ENCODE peak calls at places on chromosomes 5 and 9, in five cellular contexts. Z is heart left ventricle; R is Peyer's patch; M is CD4-positive, CD25-positive, alpha-beta regulatory T cell; S is breast epithelium. F is an unnamed sample. For H3K4me1 and H3K27me3, the result is how much of the 10 kb centered on the place peaks cover.

GRCh38 chr5:138438003-138438723 is 694 bp upstream of the REEP2 start:
- DNase-seq in Z (no peak), R (no peak), M (no peak), S (no peak), F (no peak)

GRCh38 chr9:22416692-22417060 is 29.9 kb upstream of the DMRTA1 start:
- DNase-seq in Z (no peak), R (no peak), M (no peak), S (no peak), F (no peak)

GRCh38 chr9:123360161-123361085 is 4.4 kb downstream of the CRB2 start:
- DNase-seq in Z (no peak), R (peak), M (no peak), S (no peak), F (peak)

GRCh38 chr9:112037281-112038016 is 137.6 kb downstream of the SUSD1 start:
- DNase-seq in Z (no peak), R (peak), M (peak), S (no peak), F (peak)

GRCh38 chr9:127539982-127540663 is 72.0 kb upstream of the STXBP1 start:
- DNase-seq in Z (no peak), R (no peak), M (no peak), S (peak), F (no peak)

GRCh38 chr5:37391591-37391990 is 12.5 kb downstream of the WDR70 start:
- DNase-seq in Z (no peak), R (no peak), M (no peak), S (no peak), F (no peak)

GRCh38 chr9:130040901-130041647 is 1.9 kb downstream of the FNBP1 start:
- DNase-seq in Z (no peak), R (no peak), M (no peak), S (no peak), F (no peak)

GRCh38 chr5:149039501-149039900 is 23.4 kb downstream of the SH3TC2 start:
- DNase-seq in Z (no peak), R (no peak), M (no peak), S (no peak), F (no peak)

GRCh38 chr5:16736158-16736994 is 119.6 kb upstream of the RETREG1 start:
- DNase-seq in Z (no peak), R (no peak), M (no peak), S (peak), F (peak)

GRCh38 chr9:124512806-124513204 is 5.6 kb upstream of the NR5A1 start:
- DNase-seq in Z (no peak), R (no peak), M (no peak), S (no peak), F (no peak)

GRCh38 chr5:56585466-56585865 is 229.9 kb upstream of the MAP3K1 start:
- DNase-seq in Z (no peak), R (no peak), M (no peak), S (no peak), F (no peak)

GRCh38 chr5:144812770-144813169 is 642.1 kb downstream of the KCTD16 start:
- DNase-seq in Z (no peak), R (no peak), M (no peak), S (no peak), F (no peak)

GRCh38 chr5:22250528-22250927 is 602.6 kb downstream of the CDH12 start:
- DNase-seq in Z (no peak), R (no peak), M (no peak), S (no peak), F (no peak)

GRCh38 chr9:1383823-1384580 is 333.8 kb downstream of the DMRT2 start:
- DNase-seq in Z (no peak), R (no peak), M (no peak), S (no peak), F (no peak)

GRCh38 chr5:136132557-136133415 is at the start of gene SMAD5:
- DNase-seq in Z (peak), R (peak), M (peak), S (peak), F (peak)

GRCh38 chr9:82532504-82532903 is 530.4 kb downstream of the RASEF start:
- DNase-seq in Z (no peak), R (no peak), M (no peak), S (no peak), F (peak)

GRCh38 chr5:192691-192969 is 1.3 kb downstream of the LRRC14B start:
- DNase-seq in Z (no peak), R (no peak), M (no peak), S (no peak), F (no peak)

GRCh38 chr5:143399616-143400540 is 3.6 kb downstream of the NR3C1 start:
- DNase-seq in Z (no peak), R (no peak), M (no peak), S (no peak), F (no peak)
- H3K4me1 ChIP-seq in Z (half or more), R (under half), M (half or more), S (under half), F (under half)

GRCh38 chr5:157178961-157179360 is 1.7 kb upstream of the ITK start:
- DNase-seq in Z (no peak), R (no peak), M (no peak), S (no peak), F (no peak)
- H3K4me3 ChIP-seq in Z (no peak), R (no peak), M (peak), S (no peak), F (no peak)

DNA sequence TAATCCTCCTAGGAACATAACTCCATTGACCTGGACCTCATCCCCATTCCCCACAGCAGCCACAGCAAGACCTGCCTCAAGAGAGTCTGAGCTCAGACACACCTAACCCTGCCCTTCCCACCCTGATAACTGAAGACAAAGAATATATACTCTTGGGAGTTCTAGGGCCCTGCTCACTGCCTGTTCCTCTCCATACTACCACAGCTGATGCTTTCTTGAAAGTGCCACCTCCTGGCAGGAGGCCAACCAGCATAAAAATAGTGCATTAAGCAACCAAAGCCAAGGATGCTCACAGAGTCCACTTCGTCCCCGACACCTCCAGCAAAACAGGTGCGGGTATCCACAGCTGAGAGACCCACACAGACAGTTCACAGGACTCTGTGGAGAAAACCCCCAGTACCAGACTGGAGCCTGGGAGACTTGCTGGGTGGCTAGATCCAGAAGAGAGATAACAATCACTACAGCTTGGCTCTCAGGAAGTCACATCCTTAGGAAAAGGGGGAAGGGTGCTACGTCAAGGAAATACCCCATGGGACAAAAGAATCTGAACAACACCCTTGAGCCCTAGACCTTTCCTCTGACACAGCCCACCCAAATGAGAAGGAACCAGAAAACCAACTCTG is 23.5 kb downstream of the FAM114A2 start:
- DNase-seq in Z (peak), R (no peak), M (no peak), S (no peak), F (no peak)
- H3K27me3 ChIP-seq in Z (under half), R (under half), M (under half), S (under half), F (under half)

DNA sequence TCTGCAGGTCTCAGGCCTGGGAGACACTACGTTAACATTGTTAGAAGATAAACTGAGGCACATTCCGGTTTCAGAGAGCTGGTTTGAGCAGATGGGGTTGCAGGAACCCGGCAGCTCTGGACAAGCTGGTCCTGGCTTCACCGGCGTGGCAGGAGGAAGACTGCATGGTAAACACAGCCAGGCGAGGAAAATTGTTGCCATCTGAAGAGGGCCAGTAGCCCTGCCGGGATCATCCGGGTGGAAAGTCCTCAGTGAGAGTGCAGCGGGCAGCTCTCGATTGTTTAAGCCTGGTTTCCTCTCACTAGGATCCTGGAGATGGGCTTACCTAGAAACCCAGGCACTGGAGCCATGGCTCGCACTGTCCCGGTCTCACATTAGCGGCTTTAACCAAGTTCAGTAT is 226.9 kb downstream of the IRX2 start:
- DNase-seq in Z (no peak), R (no peak), M (no peak), S (no peak), F (no peak)
- H3K4me1 ChIP-seq in Z (under half), R (under half), M (under half), S (under half), F (under half)

GRCh38 chr5:171310816-171311697 is 2.0 kb downstream of the TLX3 start:
- DNase-seq in Z (no peak), R (no peak), M (no peak), S (no peak), F (no peak)
- H3K4me3 ChIP-seq in Z (peak), R (no peak), M (no peak), S (peak), F (no peak)

DNA sequence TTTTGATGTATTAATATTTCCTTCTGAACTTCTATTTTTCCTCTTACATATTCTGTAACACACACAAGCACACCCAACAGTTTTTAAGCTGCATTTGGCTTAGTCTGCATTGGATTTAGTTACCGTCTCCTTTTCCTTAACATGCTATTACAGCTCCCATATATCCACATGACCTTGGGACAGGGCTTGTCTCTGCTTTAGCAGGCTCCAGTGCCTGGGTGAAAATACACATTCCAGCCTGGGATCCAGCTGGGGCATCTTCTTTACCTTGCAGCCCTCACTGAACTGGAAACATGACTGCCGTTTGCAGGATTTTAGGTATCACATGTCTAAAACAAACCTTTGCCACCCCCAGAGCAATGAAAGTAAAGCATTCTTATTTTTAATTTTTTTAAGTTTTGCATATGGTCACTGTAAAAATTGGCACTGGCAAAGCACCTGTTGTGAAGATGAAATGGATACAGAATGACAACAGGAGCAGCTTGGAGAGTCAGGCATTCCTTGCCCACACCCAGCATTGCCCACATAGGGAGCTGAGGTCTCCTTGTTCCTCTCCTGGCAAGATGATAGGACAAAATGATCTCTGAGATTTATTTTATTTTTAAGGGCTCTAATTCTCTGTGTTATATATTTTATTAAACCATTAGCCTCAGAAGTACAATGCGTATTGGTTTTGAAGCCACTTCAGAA is 4.0 kb downstream of the GADD45G start:
- DNase-seq in Z (no peak), R (no peak), M (no peak), S (no peak), F (no peak)
- H3K27me3 ChIP-seq in Z (under half), R (under half), M (under half), S (under half), F (under half)

GRCh38 chr9:131266301-131267229 is 9.7 kb downstream of the FAM78A start:
- DNase-seq in Z (peak), R (peak), M (peak), S (no peak), F (no peak)
- H3K4me1 ChIP-seq in Z (half or more), R (under half), M (half or more), S (under half), F (under half)

GRCh38 chr9:16704096-16704488 is 166.4 kb downstream of the BNC2 start:
- DNase-seq in Z (no peak), R (no peak), M (no peak), S (no peak), F (no peak)

GRCh38 chr9:16705121-16705604 is 165.3 kb downstream of the BNC2 start:
- DNase-seq in Z (peak), R (peak), M (no peak), S (peak), F (no peak)

GRCh38 chr9:16701347-16701746 is 169.1 kb downstream of the BNC2 start:
- DNase-seq in Z (no peak), R (no peak), M (no peak), S (no peak), F (no peak)

GRCh38 chr9:16708638-16709435 is 161.6 kb downstream of the BNC2 start:
- DNase-seq in Z (no peak), R (no peak), M (no peak), S (no peak), F (no peak)

GRCh38 chr9:16704489-16705111 is 165.9 kb downstream of the BNC2 start:
- DNase-seq in Z (peak), R (no peak), M (no peak), S (no peak), F (no peak)
- H3K4me3 ChIP-seq in Z (peak), R (no peak), M (no peak), S (peak), F (no peak)